ENCODE peak calls at places on chromosome 13, in four cellular contexts. S is sigmoid colon, G is thyroid gland, W is heart left ventricle. L is an unnamed sample.

GRCh38 chr13:30034448-30034795 is 184.0 kb upstream of the UBL3 start:
- DNase-seq in W (no peak), S (no peak), G (no peak), L (no peak)

GRCh38 chr13:98466634-98467236 is 110.2 kb downstream of the STK24 start:
- DNase-seq in G (peak; percentile 48), W (no peak), S (peak; percentile 78), L (no peak)

GRCh38 chr13:95137096-95137495 is 164.2 kb downstream of the ABCC4 start:
- DNase-seq in W (no peak), G (no peak), S (no peak), L (no peak)

GRCh38 chr13:63425131-63425530 is 2009.5 kb upstream of the PCDH20 start:
- DNase-seq in W (no peak), G (no peak), S (no peak), L (no peak)

GRCh38 chr13:20814224-20814910 is 40.6 kb upstream of the EEF1AKMT1 start:
- DNase-seq in W (peak; percentile 93), G (peak; percentile 94), S (peak; percentile 93), L (peak; percentile 59)

GRCh38 chr13:110913322-110913721 is 1.5 kb downstream of the ANKRD10 start:
- DNase-seq in G (peak; percentile 10), W (no peak), S (no peak), L (no peak)

GRCh38 chr13:113020323-113021080 is 51.5 kb downstream of the MCF2L start:
- DNase-seq in W (no peak), G (no peak), S (no peak), L (no peak)

GRCh38 chr13:67133476-67133875 is 96.7 kb downstream of the PCDH9 start:
- DNase-seq in G (no peak), S (no peak), W (no peak), L (no peak)

GRCh38 chr13:29892149-29892548 is 41.7 kb upstream of the UBL3 start:
- DNase-seq in G (no peak), S (no peak), W (no peak), L (no peak)

GRCh38 chr13:99969368-99969933 is 2.1 kb downstream of the ZIC5 start:
- DNase-seq in W (no peak), G (no peak), S (no peak), L (no peak)

GRCh38 chr13:105363747-105364177 is 1171.7 kb downstream of the EFNB2 start:
- DNase-seq in G (no peak), W (no peak), S (no peak), L (no peak)

GRCh38 chr13:97631158-97631557 is 197.2 kb downstream of the RAP2A start:
- DNase-seq in G (no peak), S (no peak), W (no peak), L (no peak)

GRCh38 chr13:86572115-86572514 is 772.9 kb upstream of the SLITRK6 start:
- DNase-seq in W (no peak), G (no peak), S (no peak), L (no peak)

GRCh38 chr13:80988752-80989151 is 647.8 kb upstream of the SPRY2 start:
- DNase-seq in W (no peak), S (no peak), G (no peak), L (no peak)

GRCh38 chr13:98459721-98460370 is 117.1 kb downstream of the STK24 start:
- DNase-seq in G (no peak), S (peak; percentile 43), W (no peak), L (no peak)

GRCh38 chr13:94329754-94330551 is 149.5 kb downstream of the DCT start:
- DNase-seq in S (no peak), G (no peak), W (peak; percentile 33), L (peak; percentile 57)

DNA sequence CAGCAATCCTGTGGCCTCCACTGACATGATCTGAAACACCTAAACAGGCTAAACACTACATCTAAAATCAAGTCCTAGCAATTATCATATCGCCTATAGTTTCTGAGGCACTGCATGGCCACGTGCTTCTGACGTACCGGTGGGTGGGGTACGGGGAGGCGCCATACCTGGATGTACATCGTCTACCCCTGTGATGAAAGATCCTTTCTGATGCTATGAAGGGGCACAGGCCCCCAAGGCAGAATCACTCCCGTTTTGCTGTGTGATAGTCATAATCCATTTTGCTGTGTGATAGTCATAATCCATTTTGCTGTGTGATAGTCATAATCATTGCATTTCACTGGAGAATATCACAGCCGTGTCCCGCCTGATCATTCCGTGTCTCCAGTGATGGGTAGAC is 118.7 kb upstream of the SOX1 start:
- DNase-seq in G (no peak), S (no peak), W (no peak), L (no peak)
- H3K27me3 ChIP-seq in G (no peaks in the 10 kb centered on the region), S (peaks cover 10% of the 10 kb centered on the region), W (no peaks in the 10 kb centered on the region), L (no peaks in the 10 kb centered on the region)

DNA sequence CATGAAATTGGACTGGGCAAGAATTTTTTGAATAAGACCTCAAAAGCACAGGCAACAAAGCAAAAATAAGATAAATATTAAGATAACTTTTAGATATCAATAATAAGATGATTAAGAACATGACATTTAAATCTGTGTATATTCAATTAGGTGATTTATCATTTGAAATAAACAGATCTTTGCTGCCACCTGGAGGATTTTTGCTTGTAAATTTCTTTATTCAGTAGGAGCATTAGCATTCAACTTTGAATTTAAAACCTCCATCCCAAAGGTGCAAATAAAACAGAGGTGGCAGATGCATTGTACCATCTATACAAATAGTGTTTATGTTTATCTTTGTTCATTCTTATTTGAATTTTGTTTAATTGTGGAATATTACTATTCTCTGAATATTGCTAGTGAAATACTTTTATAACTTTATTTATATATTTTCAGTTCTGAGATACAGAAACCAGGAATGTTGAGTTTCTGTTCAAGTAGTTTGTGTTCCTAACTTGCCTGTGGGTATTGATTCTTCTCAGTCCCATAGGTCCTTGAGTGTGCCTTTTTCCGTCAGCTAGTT is 20.9 kb downstream of the COG6 start:
- DNase-seq in G (peak; percentile 9), S (no peak), W (no peak), L (no peak)
- TF ChIP-seq CTCF in G (no peak), S (no peak), W (peak; percentile 42), L (peak; percentile 45)

DNA sequence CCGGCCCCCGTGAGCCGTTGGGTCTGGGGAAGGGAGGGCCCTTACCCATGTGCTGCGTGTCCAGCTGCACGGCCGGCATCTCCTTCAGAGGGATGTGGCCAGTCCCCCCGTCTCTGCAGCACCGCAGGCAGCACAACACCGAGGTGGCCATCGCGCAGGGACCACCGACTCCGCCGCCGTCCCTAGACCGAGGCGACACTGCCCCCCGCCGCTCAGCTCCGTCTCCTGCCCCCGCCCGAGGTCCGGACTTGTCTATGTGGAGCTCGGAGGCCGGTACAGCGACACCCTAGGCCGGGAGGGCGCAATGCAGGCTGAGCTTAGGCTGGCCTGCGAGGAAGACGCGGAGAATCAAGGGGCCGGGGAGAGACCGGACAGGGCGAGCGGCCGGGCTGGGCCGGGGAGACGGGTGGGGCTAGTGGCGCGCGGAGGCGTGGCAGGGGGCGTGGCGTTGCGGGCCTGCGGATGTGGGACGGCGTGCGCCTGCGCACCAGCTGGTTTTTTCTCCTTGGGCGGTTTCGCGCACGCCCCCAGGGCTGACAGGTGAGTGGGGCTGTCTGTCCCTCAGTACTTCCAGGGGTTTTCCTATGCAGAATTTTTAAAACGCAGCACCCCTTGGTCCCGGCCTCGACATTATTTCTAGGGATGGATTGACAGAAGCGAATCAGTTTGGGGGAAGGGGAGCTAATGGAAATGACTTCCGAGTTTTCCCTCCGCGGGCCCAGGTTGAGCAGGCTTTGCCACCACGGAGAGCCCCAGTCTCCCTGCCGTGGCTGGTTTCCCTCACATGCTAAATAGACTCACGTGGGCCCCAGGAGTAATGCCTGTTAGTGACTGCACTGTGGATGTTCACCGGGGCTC is at the start of gene SPRYD7:
- DNase-seq in G (peak; percentile 98), W (peak; percentile 99), S (peak; percentile 98), L (peak; percentile 99)
- TF ChIP-seq POLR2A in G (peak; percentile 77), W (peak; percentile 7), S (peak; percentile 45), L (peak; percentile 63)

GRCh38 chr13:101417501-101417900 is 1.2 kb upstream of the NALCN start:
- DNase-seq in G (no peak), S (no peak), W (no peak), L (no peak)

GRCh38 chr13:101412076-101412475 is 4.2 kb downstream of the NALCN start:
- DNase-seq in G (no peak), W (no peak), S (no peak), L (no peak)

GRCh38 chr13:101415358-101416174 is 742 bp downstream of the NALCN start:
- DNase-seq in W (no peak), S (no peak), G (peak; percentile 14), L (no peak)

GRCh38 chr13:101417043-101417406 is 717 bp upstream of the NALCN start:
- DNase-seq in S (no peak), G (no peak), W (no peak), L (no peak)

DNA sequence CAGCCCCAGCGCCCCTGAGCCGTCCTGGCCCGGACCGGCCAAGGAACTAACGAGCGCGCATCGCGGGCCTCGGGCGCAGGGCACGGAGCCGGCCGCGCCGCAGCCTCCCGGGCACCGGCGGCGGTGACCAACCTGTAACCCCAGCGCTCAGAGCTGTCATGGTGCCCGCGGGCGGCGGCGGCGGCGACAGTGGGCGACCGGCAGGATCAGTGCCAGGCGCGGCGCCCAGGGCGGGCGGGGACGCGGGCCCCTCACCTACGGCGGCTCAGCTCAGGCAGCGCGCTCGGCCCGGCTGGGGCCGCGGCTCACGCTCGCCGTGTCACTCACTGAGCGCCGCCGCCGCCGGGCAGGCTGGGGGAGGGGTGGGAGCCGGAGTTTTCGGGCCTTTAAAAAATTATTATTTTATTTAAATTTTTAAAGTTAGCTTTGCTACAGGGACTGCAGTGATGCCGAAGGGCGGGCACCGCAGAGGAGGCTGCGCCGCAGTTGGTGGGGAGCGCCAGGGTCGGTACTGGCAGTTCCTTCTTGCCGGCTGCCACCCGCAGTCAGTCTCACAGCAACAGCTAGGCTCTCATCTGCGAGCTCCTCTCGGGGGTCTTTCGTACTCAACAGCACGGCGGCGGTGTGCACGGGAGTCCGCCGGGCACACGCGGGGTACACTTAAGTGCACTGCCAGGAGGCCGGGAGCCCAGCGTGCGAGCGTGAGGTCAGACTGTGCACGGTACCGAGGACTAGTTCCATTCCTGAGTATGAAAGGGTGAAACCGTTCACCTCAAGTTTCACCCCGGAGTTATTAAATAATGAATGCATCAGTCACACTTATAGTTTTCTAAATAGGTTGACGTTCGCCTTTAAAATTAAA is at the start of gene NALCN:
- DNase-seq in G (peak; percentile 25), W (peak; percentile 43), S (no peak), L (no peak)
- H3K27me3 ChIP-seq in G (no peaks in the 10 kb centered on the region), W (no peaks in the 10 kb centered on the region), S (peaks cover 29% of the 10 kb centered on the region), L (no peaks in the 10 kb centered on the region)

DNA sequence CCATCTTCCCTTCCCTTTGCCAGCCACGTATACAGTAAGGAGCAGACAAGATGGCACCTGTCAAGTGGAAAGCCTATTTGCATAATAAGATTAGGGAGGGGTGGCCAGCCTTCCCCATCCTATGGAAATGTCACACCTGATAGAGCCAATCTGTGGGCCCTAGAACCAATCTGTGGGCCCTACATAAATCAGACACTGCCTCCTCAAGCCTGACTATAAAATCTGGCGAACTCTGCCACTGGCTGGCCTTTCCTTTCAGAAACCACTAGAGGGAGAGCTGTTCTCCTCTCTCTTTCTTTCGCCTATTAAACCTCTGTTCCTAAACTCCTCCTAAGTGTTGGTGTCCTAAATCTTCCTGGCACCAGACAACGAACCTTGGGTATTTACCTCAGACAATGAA is 231.5 kb upstream of the KLHL1 start:
- DNase-seq in W (no peak), S (no peak), G (no peak), L (no peak)
- TF ChIP-seq CTCF in W (no peak), S (no peak), G (no peak), L (peak; percentile 69)

L was measured in right lobe of liver.